ENCODE peak calls at places on chromosomes 7 and 10, in nine cellular contexts. U is heart left ventricle; M is NCI-H187 treated with DMSO at 0.1 percent for 48 hours; V is NCI-H1092 treated with DMSO at 0.1 percent for 48 hours; D is neural progenitor cell; I is retinal pigment epithelial cell; H is activated effector memory CD4-positive, alpha-beta T cell treated with Interleukin-2 at 50 U/mL for 16 hours; N is activated CD4-positive, CD25-positive, alpha-beta regulatory T cell treated with anti-CD3 and anti-CD28 coated beads, Interleukin-2, amount 50 U/mL, for 72 hours; T is T-cell. A is an unnamed sample.
A peak's percentile ranks its signal among the peaks of the same experiment; 100 is the strongest.

GRCh38 chr7:70266186-70266585 is 667.9 kb downstream of the AUTS2 start:
- DNase-seq in I (no peak), D (no peak), H (no peak), T (no peak), M (no peak), V (no peak), U (no peak), N (no peak), A (no peak)

GRCh38 chr10:79116801-79117723 is 48.3 kb downstream of the ZMIZ1 start:
- DNase-seq in M (no peak), H (no peak), I (no peak), D (no peak), V (no peak), U (no peak), T (no peak), N (no peak), A (no peak)

GRCh38 chr7:107029061-107029763 is 15.3 kb upstream of the PRKAR2B start:
- DNase-seq in N (no peak), U (no peak), V (peak; percentile 75), T (no peak), H (no peak), M (no peak), D (no peak), I (no peak), A (no peak)

GRCh38 chr10:131997366-131998049 is 15.8 kb upstream of the BNIP3 start:
- DNase-seq in M (no peak), I (peak; percentile 10), U (peak; percentile 77), H (no peak), T (no peak), D (peak; percentile 57), N (no peak), V (no peak), A (peak; percentile 92)

GRCh38 chr7:100486111-100486636 is 2.4 kb downstream of the NYAP1 start:
- DNase-seq in U (peak; percentile 21), D (no peak), N (no peak), I (no peak), T (no peak), V (no peak), H (no peak), M (no peak), A (no peak)

GRCh38 chr10:104045151-104046089 is 40.3 kb downstream of the COL17A1 start:
- DNase-seq in V (peak; percentile 34), U (no peak), D (peak; percentile 88), I (peak; percentile 20), T (no peak), H (no peak), N (no peak), M (no peak), A (peak; percentile 83)

GRCh38 chr7:29345590-29345989 is 151.0 kb downstream of the CHN2 start:
- DNase-seq in V (peak; percentile 70), D (peak; percentile 71), M (no peak), T (peak; percentile 6), N (no peak), H (no peak), U (peak; percentile 44), I (no peak), A (peak; percentile 81)

GRCh38 chr7:134813668-134814067 is 34.2 kb downstream of the CALD1 start:
- DNase-seq in V (no peak), D (no peak), U (peak; percentile 60), M (no peak), H (no peak), N (no peak), I (no peak), T (no peak), A (no peak)

GRCh38 chr7:128458956-128459355 is 3.3 kb downstream of the HILPDA start:
- DNase-seq in V (no peak), N (no peak), I (no peak), H (no peak), D (no peak), U (no peak), M (no peak), T (no peak), A (no peak)

GRCh38 chr7:25395976-25396375 is 167.7 kb upstream of the NPVF start:
- DNase-seq in M (no peak), U (no peak), V (no peak), T (no peak), N (no peak), D (no peak), I (no peak), H (no peak), A (no peak)

GRCh38 chr10:126252884-126253612 is 135.2 kb downstream of the ADAM12 start:
- DNase-seq in M (no peak), I (no peak), D (no peak), V (no peak), H (no peak), T (no peak), N (no peak), U (peak; percentile 58), A (peak; percentile 73)

GRCh38 chr10:44792119-44792783 is 118.9 kb upstream of the TMEM72 start:
- DNase-seq in I (no peak), D (no peak), M (no peak), H (no peak), V (no peak), U (no peak), N (no peak), T (no peak), A (no peak)